ENCODE peak calls at places on chromosome 3, in nine cellular contexts. One of them, this sample, is unnamed.

GRCh38 chr3:121748638-121749275 is 784 bp downstream of the GOLGB1 start:
- DNase-seq in aorta: no peak
- DNase-seq in coronary artery: no peak
- DNase-seq in A549: peak
- DNase-seq in upper lobe of right lung: no peak
- DNase-seq in effector memory CD4-positive, alpha-beta T cell: no peak
- DNase-seq in PC-3: peak
- DNase-seq in pancreas: peak
- DNase-seq in breast epithelium: no peak
- DNase-seq in this sample: no peak

GRCh38 chr3:52005571-52005986 is 9.9 kb upstream of the RPL29 start:
- DNase-seq in upper lobe of right lung: peak
- DNase-seq in A549: no peak
- DNase-seq in breast epithelium: peak
- DNase-seq in coronary artery: no peak
- DNase-seq in pancreas: peak
- DNase-seq in aorta: peak
- DNase-seq in effector memory CD4-positive, alpha-beta T cell: no peak
- DNase-seq in PC-3: no peak
- DNase-seq in this sample: peak

GRCh38 chr3:159828542-159828943 is 160.1 kb upstream of the IL12A start:
- DNase-seq in PC-3: peak
- DNase-seq in breast epithelium: no peak
- DNase-seq in aorta: no peak
- DNase-seq in effector memory CD4-positive, alpha-beta T cell: no peak
- DNase-seq in pancreas: no peak
- DNase-seq in upper lobe of right lung: no peak
- DNase-seq in A549: peak
- DNase-seq in coronary artery: no peak
- DNase-seq in this sample: no peak

GRCh38 chr3:84547971-84548970 is 410.5 kb upstream of the CADM2 start:
- DNase-seq in pancreas: peak
- DNase-seq in PC-3: peak
- DNase-seq in effector memory CD4-positive, alpha-beta T cell: no peak
- DNase-seq in coronary artery: no peak
- DNase-seq in aorta: no peak
- DNase-seq in breast epithelium: no peak
- DNase-seq in A549: peak
- DNase-seq in upper lobe of right lung: no peak
- DNase-seq in this sample: no peak

GRCh38 chr3:100245932-100246331 is 14.9 kb upstream of the TBC1D23 start:
- DNase-seq in coronary artery: no peak
- DNase-seq in breast epithelium: no peak
- DNase-seq in upper lobe of right lung: no peak
- DNase-seq in pancreas: no peak
- DNase-seq in aorta: no peak
- DNase-seq in effector memory CD4-positive, alpha-beta T cell: no peak
- DNase-seq in A549: no peak
- DNase-seq in PC-3: no peak
- DNase-seq in this sample: peak

GRCh38 chr3:53703630-53704362 is 142.4 kb downstream of the CHDH start:
- DNase-seq in effector memory CD4-positive, alpha-beta T cell: no peak
- DNase-seq in upper lobe of right lung: no peak
- DNase-seq in pancreas: no peak
- DNase-seq in PC-3: no peak
- DNase-seq in breast epithelium: no peak
- DNase-seq in A549: no peak
- DNase-seq in aorta: no peak
- DNase-seq in coronary artery: peak
- DNase-seq in this sample: no peak

GRCh38 chr3:11717768-11718581 is 74.3 kb upstream of the VGLL4 start:
- DNase-seq in breast epithelium: no peak
- DNase-seq in coronary artery: no peak
- DNase-seq in effector memory CD4-positive, alpha-beta T cell: no peak
- DNase-seq in upper lobe of right lung: no peak
- DNase-seq in PC-3: peak
- DNase-seq in A549: peak
- DNase-seq in aorta: no peak
- DNase-seq in pancreas: peak
- DNase-seq in this sample: no peak

GRCh38 chr3:192929146-192929545 is 11.5 kb upstream of the MB21D2 start:
- DNase-seq in coronary artery: no peak
- DNase-seq in aorta: no peak
- DNase-seq in A549: no peak
- DNase-seq in PC-3: peak
- DNase-seq in upper lobe of right lung: no peak
- DNase-seq in breast epithelium: no peak
- DNase-seq in pancreas: no peak
- DNase-seq in effector memory CD4-positive, alpha-beta T cell: no peak
- DNase-seq in this sample: no peak

GRCh38 chr3:182438398-182438797 is 354.9 kb upstream of the ATP11B start:
- DNase-seq in upper lobe of right lung: no peak
- DNase-seq in aorta: no peak
- DNase-seq in breast epithelium: no peak
- DNase-seq in A549: no peak
- DNase-seq in pancreas: no peak
- DNase-seq in coronary artery: no peak
- DNase-seq in PC-3: no peak
- DNase-seq in effector memory CD4-positive, alpha-beta T cell: no peak
- DNase-seq in this sample: no peak

GRCh38 chr3:45488581-45488980 is 100.2 kb downstream of the LARS2 start:
- DNase-seq in upper lobe of right lung: no peak
- DNase-seq in coronary artery: no peak
- DNase-seq in pancreas: no peak
- DNase-seq in A549: no peak
- DNase-seq in aorta: no peak
- DNase-seq in breast epithelium: no peak
- DNase-seq in effector memory CD4-positive, alpha-beta T cell: no peak
- DNase-seq in PC-3: peak
- DNase-seq in this sample: no peak

DNA sequence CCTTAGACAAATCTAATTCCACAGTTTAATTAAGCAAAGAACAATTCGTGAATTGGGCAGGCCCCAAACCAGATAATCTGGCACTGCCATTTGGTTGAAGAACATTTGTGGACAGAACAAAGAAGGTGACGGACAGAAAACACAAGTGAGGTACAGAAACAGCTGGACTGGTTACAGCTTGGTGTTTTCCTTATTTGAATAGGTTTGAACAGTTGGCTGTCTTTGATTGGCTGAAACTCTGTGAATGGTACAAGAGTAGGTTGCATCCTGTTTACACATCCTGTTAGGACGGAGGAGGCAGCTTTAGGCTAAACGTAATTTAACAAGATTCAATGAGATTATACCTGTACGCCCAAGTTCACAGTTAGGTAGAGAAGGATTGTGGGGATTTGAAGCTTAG is 114.4 kb downstream of the LPP start:
- DNase-seq in pancreas: no peak
- DNase-seq in A549: no peak
- DNase-seq in breast epithelium: no peak
- DNase-seq in upper lobe of right lung: no peak
- DNase-seq in PC-3: no peak
- DNase-seq in coronary artery: no peak
- DNase-seq in effector memory CD4-positive, alpha-beta T cell: no peak
- DNase-seq in aorta: no peak
- DNase-seq in this sample: no peak
- H3K27ac ChIP-seq in pancreas: no peak
- H3K27ac ChIP-seq in A549: peak
- H3K27ac ChIP-seq in breast epithelium: peak
- H3K27ac ChIP-seq in upper lobe of right lung: no peak
- H3K27ac ChIP-seq in PC-3: no peak
- H3K27ac ChIP-seq in coronary artery: peak
- H3K27ac ChIP-seq in effector memory CD4-positive, alpha-beta T cell: no peak
- H3K27ac ChIP-seq in aorta: peak
- H3K27ac ChIP-seq in this sample: no peak

GRCh38 chr3:188397766-188398705 is 244.1 kb downstream of the LPP start:
- DNase-seq in PC-3: no peak
- DNase-seq in A549: no peak
- DNase-seq in pancreas: no peak
- DNase-seq in breast epithelium: no peak
- DNase-seq in upper lobe of right lung: peak
- DNase-seq in coronary artery: no peak
- DNase-seq in effector memory CD4-positive, alpha-beta T cell: no peak
- DNase-seq in aorta: no peak
- DNase-seq in this sample: no peak
- H3K27ac ChIP-seq in PC-3: no peak
- H3K27ac ChIP-seq in A549: no peak
- H3K27ac ChIP-seq in pancreas: peak
- H3K27ac ChIP-seq in breast epithelium: no peak
- H3K27ac ChIP-seq in upper lobe of right lung: peak
- H3K27ac ChIP-seq in coronary artery: peak
- H3K27ac ChIP-seq in effector memory CD4-positive, alpha-beta T cell: no peak
- H3K27ac ChIP-seq in aorta: peak
- H3K27ac ChIP-seq in this sample: peak

DNA sequence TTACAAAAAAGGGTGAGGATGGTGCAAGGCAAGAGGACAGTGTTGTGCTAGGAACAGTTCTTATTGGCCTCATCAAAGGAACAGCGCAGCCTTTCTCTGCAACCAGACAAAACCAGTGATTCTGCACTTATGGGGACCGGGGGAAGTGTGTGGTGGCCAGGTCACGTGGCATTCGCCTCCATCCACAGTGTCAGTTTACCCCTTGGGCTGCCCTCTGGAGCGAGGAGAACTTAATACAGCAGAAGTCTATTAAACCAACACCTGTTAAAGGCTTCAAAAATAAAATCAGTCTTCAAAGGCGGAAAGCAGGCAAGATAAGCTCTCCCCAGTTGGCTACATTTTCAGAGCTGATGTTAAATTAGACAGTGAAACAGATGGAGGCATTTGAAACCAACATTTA is 75.3 kb downstream of the LRIG1 start:
- DNase-seq in upper lobe of right lung: no peak
- DNase-seq in breast epithelium: no peak
- DNase-seq in PC-3: no peak
- DNase-seq in aorta: no peak
- DNase-seq in effector memory CD4-positive, alpha-beta T cell: no peak
- DNase-seq in A549: no peak
- DNase-seq in coronary artery: no peak
- DNase-seq in pancreas: no peak
- DNase-seq in this sample: no peak
- H3K27ac ChIP-seq in upper lobe of right lung: no peak
- H3K27ac ChIP-seq in breast epithelium: peak
- H3K27ac ChIP-seq in PC-3: no peak
- H3K27ac ChIP-seq in aorta: no peak
- H3K27ac ChIP-seq in effector memory CD4-positive, alpha-beta T cell: no peak
- H3K27ac ChIP-seq in A549: no peak
- H3K27ac ChIP-seq in coronary artery: peak
- H3K27ac ChIP-seq in pancreas: peak
- H3K27ac ChIP-seq in this sample: peak

DNA sequence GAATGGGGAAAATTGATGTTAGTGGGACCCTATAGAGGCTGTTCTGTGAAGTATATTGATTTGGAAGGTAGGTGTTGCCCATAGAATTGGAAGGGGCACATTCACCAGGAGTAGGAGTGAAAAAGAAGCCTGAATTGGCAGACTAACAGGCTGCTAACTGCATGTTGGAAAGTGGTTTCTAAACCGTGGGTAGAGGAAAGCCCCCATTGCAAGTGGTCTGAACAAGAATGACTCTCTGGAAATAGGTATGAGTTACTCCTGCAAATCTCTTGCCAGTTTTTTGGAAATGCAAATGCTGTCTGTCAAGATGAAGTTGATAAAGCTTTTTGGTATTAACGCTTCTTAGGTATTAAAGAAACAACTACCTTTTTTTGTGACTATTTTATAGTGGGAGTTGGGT is 3.5 kb downstream of the UBE2E1 start:
- DNase-seq in A549: no peak
- DNase-seq in coronary artery: no peak
- DNase-seq in upper lobe of right lung: no peak
- DNase-seq in PC-3: peak
- DNase-seq in breast epithelium: no peak
- DNase-seq in pancreas: no peak
- DNase-seq in effector memory CD4-positive, alpha-beta T cell: no peak
- DNase-seq in aorta: no peak
- DNase-seq in this sample: no peak
- H3K27ac ChIP-seq in A549: no peak
- H3K27ac ChIP-seq in coronary artery: peak
- H3K27ac ChIP-seq in upper lobe of right lung: no peak
- H3K27ac ChIP-seq in PC-3: peak
- H3K27ac ChIP-seq in breast epithelium: peak
- H3K27ac ChIP-seq in pancreas: no peak
- H3K27ac ChIP-seq in effector memory CD4-positive, alpha-beta T cell: peak
- H3K27ac ChIP-seq in aorta: no peak
- H3K27ac ChIP-seq in this sample: no peak

DNA sequence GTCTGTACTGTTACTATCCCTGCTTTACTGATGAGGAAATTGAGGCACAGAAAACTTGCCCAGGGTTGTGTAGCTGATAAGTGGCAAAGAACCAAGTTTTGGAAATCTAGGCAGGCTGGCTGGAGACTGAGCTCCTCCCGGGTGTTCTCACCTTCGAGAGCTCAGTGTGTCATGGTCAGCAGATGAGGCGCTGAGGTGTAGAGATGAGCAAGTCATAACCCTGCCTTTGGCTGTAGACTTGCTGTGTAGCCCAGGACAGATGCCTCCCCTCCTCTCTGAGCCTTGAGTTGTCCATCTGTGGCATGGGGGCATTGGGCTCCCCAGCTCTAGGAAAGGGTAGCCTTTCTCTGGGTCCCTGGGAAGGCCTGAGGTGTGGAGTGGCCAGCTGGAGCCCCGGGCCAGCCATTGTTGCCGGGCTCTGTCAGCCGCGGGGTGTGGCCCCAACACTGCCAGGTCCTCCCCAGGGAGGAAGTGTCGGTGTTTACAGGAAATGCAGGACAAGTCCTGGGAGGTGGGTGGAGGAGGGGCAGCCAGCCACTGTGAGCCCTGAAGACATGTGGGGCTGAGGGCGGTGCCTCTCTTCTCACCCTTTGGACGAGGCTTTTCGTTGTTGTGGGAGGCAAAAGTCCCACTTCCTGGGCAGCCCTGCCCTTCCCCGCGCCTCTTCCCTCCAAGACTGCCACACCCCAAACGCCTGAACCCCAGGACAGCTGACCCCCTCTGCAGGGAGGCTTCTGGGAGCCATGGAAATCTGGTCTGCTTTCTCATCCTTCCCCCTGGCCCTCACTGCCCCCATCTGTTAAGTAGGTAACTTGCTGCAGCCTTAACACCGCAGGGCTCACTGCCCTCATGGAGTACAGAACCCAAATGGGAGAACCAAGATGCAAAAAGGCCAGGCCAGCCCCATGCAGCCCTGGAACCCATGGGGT is 29.1 kb downstream of the FGD5 start:
- DNase-seq in effector memory CD4-positive, alpha-beta T cell: no peak
- DNase-seq in coronary artery: no peak
- DNase-seq in A549: no peak
- DNase-seq in breast epithelium: no peak
- DNase-seq in aorta: no peak
- DNase-seq in PC-3: no peak
- DNase-seq in pancreas: no peak
- DNase-seq in upper lobe of right lung: peak
- DNase-seq in this sample: no peak
- H3K27ac ChIP-seq in effector memory CD4-positive, alpha-beta T cell: no peak
- H3K27ac ChIP-seq in coronary artery: peak
- H3K27ac ChIP-seq in A549: no peak
- H3K27ac ChIP-seq in breast epithelium: peak
- H3K27ac ChIP-seq in aorta: no peak
- H3K27ac ChIP-seq in PC-3: no peak
- H3K27ac ChIP-seq in pancreas: no peak
- H3K27ac ChIP-seq in upper lobe of right lung: peak
- H3K27ac ChIP-seq in this sample: no peak

This sample was measured in caudate nucleus.